ENCODE peak calls at places on chromosomes 11 and 22, in ten cellular contexts. N, Y, Q, V, A, X, D, E, F and R are unnamed samples.

GRCh38 chr11:131874070-131874469 is 503.7 kb downstream of the NTM start:
- DNase-seq in Q (no peak), X (no peak), V (no peak), Y (no peak), F (no peak), N (no peak), A (no peak), E (no peak), D (no peak), R (no peak)

GRCh38 chr11:130666781-130667251 is 218.4 kb downstream of the ADAMTS15 start:
- DNase-seq in Q (no peak), A (no peak), Y (no peak), X (peak), E (no peak), F (no peak), V (no peak), N (no peak), D (no peak), R (no peak)

GRCh38 chr22:38023045-38023444 is 34.2 kb upstream of the PICK1 start:
- DNase-seq in F (no peak), N (no peak), E (no peak), V (no peak), D (no peak), X (no peak), Q (no peak), Y (no peak), A (no peak), R (no peak)

GRCh38 chr11:6481012-6481923 is at the start of the genes ARFIP2 and TIMM10B:
- DNase-seq in D (peak), Q (peak), X (peak), Y (peak), E (peak), V (peak), F (peak), A (peak), N (peak), R (peak)

GRCh38 chr11:4134844-4135243 is 40.2 kb downstream of the RRM1 start:
- DNase-seq in V (no peak), X (no peak), Q (no peak), N (no peak), F (no peak), A (no peak), D (no peak), Y (no peak), E (no peak), R (no peak)

GRCh38 chr11:12799373-12799835 is 125.2 kb downstream of the TEAD1 start:
- DNase-seq in Y (no peak), A (no peak), X (peak), N (no peak), Q (no peak), V (no peak), D (no peak), E (no peak), F (no peak), R (no peak)

GRCh38 chr22:30637701-30638114 is 2.1 kb downstream of the SLC35E4 start:
- DNase-seq in A (no peak), F (peak), Q (no peak), Y (no peak), E (no peak), V (no peak), X (peak), N (no peak), D (no peak), R (no peak)

GRCh38 chr11:90197377-90197776 is 25.5 kb downstream of the CHORDC1 start:
- DNase-seq in A (no peak), Q (no peak), E (no peak), X (no peak), N (no peak), D (no peak), Y (no peak), F (no peak), V (no peak), R (no peak)